ENCODE peak calls at places on chromosomes 3 and 15, in six cellular contexts. H is AG09309, Y is RKO, P is SW480, G is AG10803, C is GM04503. R is an unnamed sample.
A peak's percentile ranks its signal among the peaks of the same experiment; 100 is the strongest.

GRCh38 chr15:68502398-68502901 is 70.5 kb upstream of the ITGA11 start:
- DNase-seq in H (no peak), Y (no peak), P (no peak), G (no peak), C (no peak), R (no peak)

GRCh38 chr3:194281306-194281705 is 69.8 kb downstream of the CPN2 start:
- DNase-seq in H (no peak), Y (no peak), P (no peak), G (no peak), C (no peak), R (no peak)

GRCh38 chr3:62538706-62539356 is 165.5 kb upstream of the FEZF2 start:
- DNase-seq in H (no peak), Y (no peak), P (no peak), G (no peak), C (no peak), R (no peak)

GRCh38 chr3:107512108-107512507 is 10.7 kb upstream of the BBX start:
- DNase-seq in H (no peak), Y (no peak), P (no peak), G (no peak), C (no peak), R (no peak)

GRCh38 chr15:70524470-70524869 is 238.9 kb downstream of the UACA start:
- DNase-seq in H (no peak), Y (no peak), P (no peak), G (no peak), C (no peak), R (no peak)

GRCh38 chr15:62834686-62835279 is 207.8 kb upstream of the TPM1 start:
- DNase-seq in H (no peak), Y (no peak), P (no peak), G (no peak), C (no peak), R (no peak)

GRCh38 chr3:99875573-99875924 is 57.9 kb downstream of the CMSS1 start:
- DNase-seq in H (no peak), Y (peak; percentile 68), P (peak; percentile 28), G (peak; percentile 72), C (no peak), R (no peak)

GRCh38 chr3:157131861-157132260 is 28.1 kb downstream of the CCNL1 start:
- DNase-seq in H (no peak), Y (peak; percentile 52), P (no peak), G (no peak), C (no peak), R (no peak)

GRCh38 chr3:197561926-197562325 is 6.2 kb upstream of the BDH1 start:
- DNase-seq in H (no peak), Y (no peak), P (no peak), G (no peak), C (no peak), R (no peak)

GRCh38 chr15:31328425-31328998 is 1.9 kb downstream of the KLF13 start:
- DNase-seq in H (no peak), Y (peak; percentile 35), P (peak; percentile 47), G (peak; percentile 31), C (no peak), R (peak; percentile 67)

GRCh38 chr3:152350764-152351163 is 82.0 kb downstream of the MBNL1 start:
- DNase-seq in H (no peak), Y (no peak), P (no peak), G (no peak), C (no peak), R (no peak)

GRCh38 chr3:11568503-11569155 is 75.1 kb downstream of the VGLL4 start:
- DNase-seq in H (peak; percentile 79), Y (no peak), P (peak; percentile 89), G (peak; percentile 95), C (peak; percentile 80), R (no peak)

R was measured in T-cell.